ENCODE peak calls at places on chromosome 18, in eight cellular contexts. F is kidney, Z is AML-193, E is amniotic epithelial cell, B is lung, R is HS-27A, T is colonic mucosa, C is SW480. L is an unnamed sample.

GRCh38 chr18:7221424-7222155 is 9.3 kb upstream of the LRRC30 start:
- DNase-seq in F (no peak), Z (peak; percentile 28), E (peak; percentile 73), B (peak; percentile 52), R (peak; percentile 29), T (peak; percentile 20), C (peak; percentile 73), L (peak; percentile 66)

GRCh38 chr18:48020337-48021250 is 90.1 kb upstream of the SMAD2 start:
- DNase-seq in F (no peak), Z (no peak), E (no peak), B (no peak), R (no peak), T (no peak), C (no peak), L (no peak)

GRCh38 chr18:28581503-28582169 is 404.7 kb upstream of the CDH2 start:
- DNase-seq in F (no peak), Z (no peak), E (no peak), B (no peak), R (no peak), T (no peak), C (no peak), L (no peak)

GRCh38 chr18:13608791-13609552 is 117.4 kb downstream of the FAM210A start:
- DNase-seq in F (no peak), Z (no peak), E (no peak), B (no peak), R (no peak), T (no peak), C (no peak), L (no peak)

GRCh38 chr18:3180325-3180724 is 39.4 kb downstream of the MYOM1 start:
- DNase-seq in F (no peak), Z (no peak), E (no peak), B (no peak), R (peak; percentile 50), T (no peak), C (no peak), L (peak; percentile 29)

GRCh38 chr18:77608807-77609206 is 359.2 kb downstream of the GALR1 start:
- DNase-seq in F (no peak), Z (no peak), E (no peak), B (no peak), R (no peak), T (no peak), C (no peak), L (no peak)

GRCh38 chr18:44841221-44841620 is 160.5 kb downstream of the SETBP1 start:
- DNase-seq in F (no peak), Z (no peak), E (no peak), B (no peak), R (no peak), T (no peak), C (no peak), L (peak; percentile 4)

GRCh38 chr18:73684651-73685050 is 463.0 kb downstream of the FBXO15 start:
- DNase-seq in F (no peak), Z (no peak), E (peak; percentile 4), B (no peak), R (no peak), T (no peak), C (no peak), L (peak; percentile 13)

GRCh38 chr18:22467760-22468553 is 50.2 kb upstream of the CTAGE1 start:
- DNase-seq in F (no peak), Z (no peak), E (peak; percentile 99), B (no peak), R (peak; percentile 98), T (no peak), C (peak; percentile 89), L (peak; percentile 99)

GRCh38 chr18:60096428-60096827 is 196.6 kb downstream of the PMAIP1 start:
- DNase-seq in F (no peak), Z (no peak), E (no peak), B (no peak), R (no peak), T (no peak), C (no peak), L (no peak)

GRCh38 chr18:28204154-28204553 is 27.2 kb upstream of the CDH2 start:
- DNase-seq in F (no peak), Z (no peak), E (peak; percentile 92), B (no peak), R (peak; percentile 88), T (no peak), C (no peak), L (peak; percentile 96)

GRCh38 chr18:74902170-74902465 is 304.4 kb downstream of the ZNF407 start:
- DNase-seq in F (no peak), Z (no peak), E (no peak), B (no peak), R (no peak), T (no peak), C (no peak), L (no peak)

GRCh38 chr18:79299711-79300110 is 96.0 kb upstream of the NFATC1 start:
- DNase-seq in F (no peak), Z (no peak), E (no peak), B (no peak), R (no peak), T (no peak), C (no peak), L (no peak)

GRCh38 chr18:35705988-35706387 is 124.4 kb downstream of the GALNT1 start:
- DNase-seq in F (no peak), Z (no peak), E (no peak), B (no peak), R (no peak), T (no peak), C (no peak), L (no peak)

GRCh38 chr18:11081009-11081532 is 68.3 kb downstream of the PIEZO2 start:
- DNase-seq in F (no peak), Z (no peak), E (no peak), B (no peak), R (no peak), T (no peak), C (no peak), L (no peak)

GRCh38 chr18:5167827-5168226 is 29.2 kb downstream of the AKAIN1 start:
- DNase-seq in F (no peak), Z (peak; percentile 2), E (no peak), B (no peak), R (no peak), T (no peak), C (no peak), L (no peak)

GRCh38 chr18:70469916-70470315 is 181.1 kb downstream of the SOCS6 start:
- DNase-seq in F (no peak), Z (no peak), E (peak; percentile 18), B (no peak), R (no peak), T (no peak), C (no peak), L (no peak)